ENCODE peak calls at places on chromosomes 4 and X, in ten cellular contexts. One of them, this sample, is unnamed. For H3K36me3, the result is how much of the 10 kb centered on the place peaks cover.

GRCh38 chr4:6956087-6956433 is 46.4 kb downstream of the TBC1D14 start:
- DNase-seq in tibial nerve: no peak
- DNase-seq in left lung: no peak
- DNase-seq in BE2C: no peak
- DNase-seq in breast epithelium: no peak
- DNase-seq in heart right ventricle: no peak
- DNase-seq in cardiac muscle cell: no peak
- DNase-seq in thyroid gland: no peak
- DNase-seq in naive thymus-derived CD4-positive, alpha-beta T cell: no peak
- DNase-seq in effector memory CD4-positive, alpha-beta T cell: no peak
- DNase-seq in this sample: no peak

GRCh38 chr4:139286186-139286698 is 6.2 kb upstream of the MGARP start:
- DNase-seq in tibial nerve: no peak
- DNase-seq in left lung: no peak
- DNase-seq in BE2C: no peak
- DNase-seq in breast epithelium: no peak
- DNase-seq in heart right ventricle: no peak
- DNase-seq in cardiac muscle cell: no peak
- DNase-seq in thyroid gland: no peak
- DNase-seq in naive thymus-derived CD4-positive, alpha-beta T cell: no peak
- DNase-seq in effector memory CD4-positive, alpha-beta T cell: no peak
- DNase-seq in this sample: no peak

GRCh38 chr4:127586922-127587571 is 45.7 kb upstream of the INTU start:
- DNase-seq in tibial nerve: no peak
- DNase-seq in left lung: no peak
- DNase-seq in BE2C: peak
- DNase-seq in breast epithelium: no peak
- DNase-seq in heart right ventricle: no peak
- DNase-seq in cardiac muscle cell: peak
- DNase-seq in thyroid gland: peak
- DNase-seq in naive thymus-derived CD4-positive, alpha-beta T cell: no peak
- DNase-seq in effector memory CD4-positive, alpha-beta T cell: no peak
- DNase-seq in this sample: no peak

GRCh38 chr4:182192511-182193181 is 50.6 kb upstream of the TENM3 start:
- DNase-seq in tibial nerve: no peak
- DNase-seq in left lung: no peak
- DNase-seq in BE2C: no peak
- DNase-seq in breast epithelium: no peak
- DNase-seq in heart right ventricle: no peak
- DNase-seq in cardiac muscle cell: peak
- DNase-seq in thyroid gland: no peak
- DNase-seq in naive thymus-derived CD4-positive, alpha-beta T cell: no peak
- DNase-seq in effector memory CD4-positive, alpha-beta T cell: no peak
- DNase-seq in this sample: no peak

GRCh38 chrX:11899091-11899490 is 141.1 kb downstream of the MSL3 start:
- DNase-seq in tibial nerve: no peak
- DNase-seq in left lung: no peak
- DNase-seq in BE2C: no peak
- DNase-seq in breast epithelium: no peak
- DNase-seq in heart right ventricle: no peak
- DNase-seq in cardiac muscle cell: peak
- DNase-seq in thyroid gland: no peak
- DNase-seq in naive thymus-derived CD4-positive, alpha-beta T cell: no peak
- DNase-seq in effector memory CD4-positive, alpha-beta T cell: no peak
- DNase-seq in this sample: no peak

GRCh38 chrX:121052122-121052521 is 4.7 kb downstream of the GLUD2 start:
- DNase-seq in tibial nerve: no peak
- DNase-seq in left lung: no peak
- DNase-seq in BE2C: no peak
- DNase-seq in breast epithelium: no peak
- DNase-seq in heart right ventricle: no peak
- DNase-seq in cardiac muscle cell: no peak
- DNase-seq in thyroid gland: no peak
- DNase-seq in naive thymus-derived CD4-positive, alpha-beta T cell: no peak
- DNase-seq in effector memory CD4-positive, alpha-beta T cell: no peak
- DNase-seq in this sample: no peak

GRCh38 chr4:74415602-74416300 is 29.2 kb upstream of the AREG start:
- DNase-seq in tibial nerve: no peak
- DNase-seq in left lung: no peak
- DNase-seq in BE2C: no peak
- DNase-seq in breast epithelium: no peak
- DNase-seq in heart right ventricle: no peak
- DNase-seq in cardiac muscle cell: no peak
- DNase-seq in thyroid gland: no peak
- DNase-seq in naive thymus-derived CD4-positive, alpha-beta T cell: no peak
- DNase-seq in effector memory CD4-positive, alpha-beta T cell: no peak
- DNase-seq in this sample: no peak

GRCh38 chr4:145298885-145299284 is 118.5 kb upstream of the OTUD4 start:
- DNase-seq in tibial nerve: no peak
- DNase-seq in left lung: no peak
- DNase-seq in BE2C: no peak
- DNase-seq in breast epithelium: no peak
- DNase-seq in heart right ventricle: no peak
- DNase-seq in cardiac muscle cell: no peak
- DNase-seq in thyroid gland: no peak
- DNase-seq in naive thymus-derived CD4-positive, alpha-beta T cell: no peak
- DNase-seq in effector memory CD4-positive, alpha-beta T cell: no peak
- DNase-seq in this sample: no peak

GRCh38 chrX:7062912-7063311 is 84.6 kb upstream of the STS start:
- DNase-seq in tibial nerve: no peak
- DNase-seq in left lung: no peak
- DNase-seq in BE2C: no peak
- DNase-seq in breast epithelium: no peak
- DNase-seq in heart right ventricle: no peak
- DNase-seq in cardiac muscle cell: peak
- DNase-seq in thyroid gland: no peak
- DNase-seq in naive thymus-derived CD4-positive, alpha-beta T cell: no peak
- DNase-seq in effector memory CD4-positive, alpha-beta T cell: no peak
- DNase-seq in this sample: no peak

GRCh38 chr4:17557880-17558279 is 19.1 kb upstream of the LAP3 start:
- DNase-seq in tibial nerve: no peak
- DNase-seq in left lung: no peak
- DNase-seq in BE2C: no peak
- DNase-seq in breast epithelium: no peak
- DNase-seq in heart right ventricle: no peak
- DNase-seq in cardiac muscle cell: no peak
- DNase-seq in thyroid gland: no peak
- DNase-seq in naive thymus-derived CD4-positive, alpha-beta T cell: no peak
- DNase-seq in effector memory CD4-positive, alpha-beta T cell: no peak
- DNase-seq in this sample: no peak

GRCh38 chr4:182042945-182043344 is 200.3 kb upstream of the TENM3 start:
- DNase-seq in tibial nerve: no peak
- DNase-seq in left lung: no peak
- DNase-seq in BE2C: no peak
- DNase-seq in breast epithelium: no peak
- DNase-seq in heart right ventricle: no peak
- DNase-seq in cardiac muscle cell: no peak
- DNase-seq in thyroid gland: no peak
- DNase-seq in naive thymus-derived CD4-positive, alpha-beta T cell: no peak
- DNase-seq in effector memory CD4-positive, alpha-beta T cell: no peak
- DNase-seq in this sample: no peak

GRCh38 chr4:86968477-86969015 is 33.7 kb downstream of the AFF1 start:
- DNase-seq in tibial nerve: no peak
- DNase-seq in left lung: no peak
- DNase-seq in BE2C: no peak
- DNase-seq in breast epithelium: no peak
- DNase-seq in heart right ventricle: no peak
- DNase-seq in cardiac muscle cell: no peak
- DNase-seq in thyroid gland: no peak
- DNase-seq in naive thymus-derived CD4-positive, alpha-beta T cell: no peak
- DNase-seq in effector memory CD4-positive, alpha-beta T cell: no peak
- DNase-seq in this sample: no peak

GRCh38 chrX:116240446-116240845 is 69.9 kb downstream of the AGTR2 start:
- DNase-seq in tibial nerve: no peak
- DNase-seq in left lung: no peak
- DNase-seq in BE2C: no peak
- DNase-seq in breast epithelium: no peak
- DNase-seq in heart right ventricle: no peak
- DNase-seq in cardiac muscle cell: no peak
- DNase-seq in thyroid gland: no peak
- DNase-seq in naive thymus-derived CD4-positive, alpha-beta T cell: no peak
- DNase-seq in effector memory CD4-positive, alpha-beta T cell: no peak
- DNase-seq in this sample: no peak

DNA sequence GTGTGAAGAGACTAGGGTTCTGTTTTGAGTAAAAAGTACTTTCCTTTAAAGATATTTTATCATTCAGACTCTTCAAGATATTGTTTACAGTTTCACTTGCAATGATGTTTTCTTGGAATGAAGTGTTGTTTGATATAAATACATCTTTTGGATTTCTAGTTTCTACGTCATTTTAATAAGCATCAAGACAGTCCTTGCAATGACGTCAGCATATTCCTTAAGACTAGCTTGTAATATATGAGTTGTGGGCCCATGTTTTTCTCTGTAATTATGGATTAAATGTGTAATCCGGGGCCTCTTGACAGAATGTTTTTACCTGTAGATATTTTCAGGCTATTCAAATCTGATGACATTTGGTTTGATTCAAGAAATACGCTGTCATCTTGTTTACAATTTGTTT is 66.1 kb downstream of the RBMX2 start:
- DNase-seq in tibial nerve: no peak
- DNase-seq in left lung: no peak
- DNase-seq in BE2C: no peak
- DNase-seq in breast epithelium: no peak
- DNase-seq in heart right ventricle: no peak
- DNase-seq in cardiac muscle cell: no peak
- DNase-seq in thyroid gland: no peak
- DNase-seq in naive thymus-derived CD4-positive, alpha-beta T cell: no peak
- DNase-seq in effector memory CD4-positive, alpha-beta T cell: no peak
- DNase-seq in this sample: no peak
- H3K4me3 ChIP-seq in tibial nerve: no peak
- H3K4me3 ChIP-seq in left lung: no peak
- H3K4me3 ChIP-seq in BE2C: no peak
- H3K4me3 ChIP-seq in breast epithelium: no peak
- H3K4me3 ChIP-seq in heart right ventricle: no peak
- H3K4me3 ChIP-seq in cardiac muscle cell: no peak
- H3K4me3 ChIP-seq in thyroid gland: no peak
- H3K4me3 ChIP-seq in naive thymus-derived CD4-positive, alpha-beta T cell: no peak
- H3K4me3 ChIP-seq in effector memory CD4-positive, alpha-beta T cell: no peak
- H3K4me3 ChIP-seq in this sample: no peak

DNA sequence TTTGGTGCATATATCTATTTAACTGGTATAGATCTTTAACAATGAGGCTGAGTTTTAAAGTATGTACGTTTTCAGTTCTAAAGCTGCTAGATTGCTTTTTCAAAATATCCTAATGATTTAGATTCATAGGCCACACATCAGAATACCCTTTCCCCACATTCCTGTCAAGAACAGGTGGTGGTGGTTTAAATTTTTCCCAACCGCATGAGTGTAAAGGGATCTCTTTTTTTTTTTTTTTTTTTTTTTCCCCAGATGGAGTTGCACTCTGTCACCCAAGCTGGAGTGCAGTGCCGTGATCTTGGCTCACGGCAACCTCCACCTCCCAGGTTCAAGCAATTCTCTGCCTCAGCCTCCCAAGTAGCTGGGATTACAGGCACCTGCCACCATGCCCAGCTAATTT is 28.0 kb downstream of the NUP54 start:
- DNase-seq in tibial nerve: no peak
- DNase-seq in left lung: no peak
- DNase-seq in BE2C: no peak
- DNase-seq in breast epithelium: no peak
- DNase-seq in heart right ventricle: no peak
- DNase-seq in cardiac muscle cell: no peak
- DNase-seq in thyroid gland: no peak
- DNase-seq in naive thymus-derived CD4-positive, alpha-beta T cell: no peak
- DNase-seq in effector memory CD4-positive, alpha-beta T cell: no peak
- DNase-seq in this sample: no peak
- H3K36me3 ChIP-seq in tibial nerve: under half
- H3K36me3 ChIP-seq in left lung: under half
- H3K36me3 ChIP-seq in BE2C: half or more
- H3K36me3 ChIP-seq in breast epithelium: under half
- H3K36me3 ChIP-seq in heart right ventricle: under half
- H3K36me3 ChIP-seq in cardiac muscle cell: half or more
- H3K36me3 ChIP-seq in thyroid gland: under half
- H3K36me3 ChIP-seq in naive thymus-derived CD4-positive, alpha-beta T cell: half or more
- H3K36me3 ChIP-seq in effector memory CD4-positive, alpha-beta T cell: half or more
- H3K36me3 ChIP-seq in this sample: under half

DNA sequence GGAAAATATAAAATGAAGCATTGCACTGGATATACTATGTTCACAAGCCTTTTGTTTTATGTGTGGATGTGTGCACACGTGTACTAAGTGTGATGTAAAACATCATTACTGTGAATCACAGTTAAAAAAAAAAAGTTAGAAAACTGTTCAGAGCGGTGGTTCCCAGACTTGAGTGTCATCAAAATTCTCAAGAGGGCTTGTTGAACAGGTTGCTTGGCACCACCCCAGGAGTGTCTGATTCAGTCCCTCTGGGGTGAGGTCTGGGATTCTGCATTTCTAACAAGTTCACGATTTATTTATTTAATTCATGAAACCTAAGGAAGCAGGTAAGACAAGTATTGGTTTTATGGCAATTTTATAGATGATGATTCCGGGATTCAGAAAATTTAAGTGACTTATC is 1.8 kb downstream of the CENPU start:
- DNase-seq in tibial nerve: no peak
- DNase-seq in left lung: peak
- DNase-seq in BE2C: no peak
- DNase-seq in breast epithelium: no peak
- DNase-seq in heart right ventricle: no peak
- DNase-seq in cardiac muscle cell: no peak
- DNase-seq in thyroid gland: peak
- DNase-seq in naive thymus-derived CD4-positive, alpha-beta T cell: no peak
- DNase-seq in effector memory CD4-positive, alpha-beta T cell: no peak
- DNase-seq in this sample: no peak
- H3K4me3 ChIP-seq in tibial nerve: no peak
- H3K4me3 ChIP-seq in left lung: no peak
- H3K4me3 ChIP-seq in BE2C: peak
- H3K4me3 ChIP-seq in breast epithelium: no peak
- H3K4me3 ChIP-seq in heart right ventricle: no peak
- H3K4me3 ChIP-seq in cardiac muscle cell: no peak
- H3K4me3 ChIP-seq in thyroid gland: no peak
- H3K4me3 ChIP-seq in naive thymus-derived CD4-positive, alpha-beta T cell: no peak
- H3K4me3 ChIP-seq in effector memory CD4-positive, alpha-beta T cell: no peak
- H3K4me3 ChIP-seq in this sample: no peak

DNA sequence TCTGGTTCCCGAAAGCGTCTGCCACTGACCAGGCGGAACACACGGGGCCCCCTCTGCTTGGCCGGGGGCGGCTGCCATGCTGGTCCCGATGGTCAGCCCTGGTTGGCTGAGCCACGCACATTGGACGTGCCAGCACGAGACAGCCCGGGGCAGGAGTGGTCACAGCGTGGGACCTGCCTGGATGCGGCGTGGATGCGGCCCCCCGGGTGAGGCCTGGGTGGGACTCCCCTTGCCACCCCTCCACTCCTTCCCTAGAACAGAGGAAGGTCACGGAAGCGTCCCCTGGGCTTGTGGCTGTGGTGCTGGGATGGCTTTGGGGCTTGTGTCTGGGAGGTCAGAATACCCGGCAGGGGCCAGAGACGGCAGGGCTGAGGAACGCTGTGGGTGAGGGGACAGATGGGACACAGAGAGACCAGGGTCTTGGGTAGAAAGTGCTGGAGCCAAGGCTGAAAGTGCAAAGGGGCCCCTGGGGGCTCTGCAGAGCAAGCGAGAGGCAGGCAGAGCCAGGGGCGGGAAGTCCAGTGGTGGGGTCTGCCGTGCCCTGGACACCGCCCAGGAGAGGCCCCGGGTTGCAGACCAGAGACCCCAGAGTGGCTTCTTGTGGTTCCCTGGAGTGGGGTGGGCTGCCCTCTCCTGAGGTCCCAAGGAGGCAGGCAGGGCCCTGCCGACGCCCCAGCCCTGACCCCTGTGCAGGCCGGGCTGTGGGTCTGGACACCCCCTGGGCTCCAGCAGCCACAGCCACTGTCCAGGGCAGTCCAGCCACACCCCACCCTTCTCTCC is 8.6 kb upstream of the CPLX1 start:
- DNase-seq in tibial nerve: no peak
- DNase-seq in left lung: no peak
- DNase-seq in BE2C: no peak
- DNase-seq in breast epithelium: no peak
- DNase-seq in heart right ventricle: no peak
- DNase-seq in cardiac muscle cell: no peak
- DNase-seq in thyroid gland: no peak
- DNase-seq in naive thymus-derived CD4-positive, alpha-beta T cell: no peak
- DNase-seq in effector memory CD4-positive, alpha-beta T cell: no peak
- DNase-seq in this sample: no peak
- H3K36me3 ChIP-seq in tibial nerve: under half
- H3K36me3 ChIP-seq in left lung: under half
- H3K36me3 ChIP-seq in BE2C: under half
- H3K36me3 ChIP-seq in breast epithelium: under half
- H3K36me3 ChIP-seq in heart right ventricle: under half
- H3K36me3 ChIP-seq in cardiac muscle cell: under half
- H3K36me3 ChIP-seq in thyroid gland: under half
- H3K36me3 ChIP-seq in naive thymus-derived CD4-positive, alpha-beta T cell: under half
- H3K36me3 ChIP-seq in effector memory CD4-positive, alpha-beta T cell: under half
- H3K36me3 ChIP-seq in this sample: under half